ENCODE peak calls at places on chromosomes 4 and X, in six cellular contexts. One of them, this sample, is unnamed.

GRCh38 chr4:145260091-145260490 is 79.7 kb upstream of the OTUD4 start:
- DNase-seq in smooth muscle cell of the brain vasculature: no peak
- DNase-seq in mucosa of gallbladder: no peak
- DNase-seq in B cell: no peak
- DNase-seq in CD8-positive, alpha-beta T cell: no peak
- DNase-seq in type B pancreatic cell: no peak
- DNase-seq in this sample: no peak

GRCh38 chr4:106541253-106541652 is 172.7 kb upstream of the GIMD1 start:
- DNase-seq in mucosa of gallbladder: no peak
- DNase-seq in type B pancreatic cell: no peak
- DNase-seq in B cell: no peak
- DNase-seq in smooth muscle cell of the brain vasculature: peak
- DNase-seq in CD8-positive, alpha-beta T cell: no peak
- DNase-seq in this sample: no peak

GRCh38 chr4:127622621-127622922 is 10.2 kb upstream of the INTU start:
- DNase-seq in type B pancreatic cell: no peak
- DNase-seq in mucosa of gallbladder: no peak
- DNase-seq in CD8-positive, alpha-beta T cell: no peak
- DNase-seq in B cell: no peak
- DNase-seq in smooth muscle cell of the brain vasculature: no peak
- DNase-seq in this sample: no peak

GRCh38 chr4:4780634-4781287 is 78.7 kb upstream of the MSX1 start:
- DNase-seq in smooth muscle cell of the brain vasculature: no peak
- DNase-seq in CD8-positive, alpha-beta T cell: no peak
- DNase-seq in B cell: no peak
- DNase-seq in mucosa of gallbladder: no peak
- DNase-seq in type B pancreatic cell: no peak
- DNase-seq in this sample: peak

GRCh38 chr4:106671711-106672110 is 303.1 kb upstream of the GIMD1 start:
- DNase-seq in B cell: no peak
- DNase-seq in mucosa of gallbladder: no peak
- DNase-seq in smooth muscle cell of the brain vasculature: no peak
- DNase-seq in type B pancreatic cell: no peak
- DNase-seq in CD8-positive, alpha-beta T cell: no peak
- DNase-seq in this sample: no peak

GRCh38 chrX:100296183-100296753 is 113.8 kb downstream of the PCDH19 start:
- DNase-seq in CD8-positive, alpha-beta T cell: no peak
- DNase-seq in smooth muscle cell of the brain vasculature: no peak
- DNase-seq in type B pancreatic cell: no peak
- DNase-seq in mucosa of gallbladder: no peak
- DNase-seq in B cell: no peak
- DNase-seq in this sample: no peak

GRCh38 chr4:98746936-98747658 is 88.7 kb upstream of the TSPAN5 start:
- DNase-seq in B cell: no peak
- DNase-seq in type B pancreatic cell: no peak
- DNase-seq in CD8-positive, alpha-beta T cell: no peak
- DNase-seq in smooth muscle cell of the brain vasculature: no peak
- DNase-seq in mucosa of gallbladder: no peak
- DNase-seq in this sample: no peak

GRCh38 chrX:41142130-41142529 is 56.9 kb downstream of the USP9X start:
- DNase-seq in type B pancreatic cell: no peak
- DNase-seq in mucosa of gallbladder: no peak
- DNase-seq in B cell: no peak
- DNase-seq in smooth muscle cell of the brain vasculature: no peak
- DNase-seq in CD8-positive, alpha-beta T cell: no peak
- DNase-seq in this sample: no peak

GRCh38 chr4:108168213-108168671 is 490 bp downstream of the LEF1 start:
- DNase-seq in CD8-positive, alpha-beta T cell: peak
- DNase-seq in mucosa of gallbladder: no peak
- DNase-seq in smooth muscle cell of the brain vasculature: no peak
- DNase-seq in type B pancreatic cell: no peak
- DNase-seq in B cell: no peak
- DNase-seq in this sample: no peak

GRCh38 chr4:151567056-151567455 is 158.1 kb downstream of the FHIP1A start:
- DNase-seq in type B pancreatic cell: no peak
- DNase-seq in mucosa of gallbladder: no peak
- DNase-seq in B cell: no peak
- DNase-seq in CD8-positive, alpha-beta T cell: no peak
- DNase-seq in smooth muscle cell of the brain vasculature: no peak
- DNase-seq in this sample: no peak

GRCh38 chr4:103050736-103051436 is 25.7 kb downstream of the SLC9B2 start:
- DNase-seq in mucosa of gallbladder: no peak
- DNase-seq in smooth muscle cell of the brain vasculature: no peak
- DNase-seq in CD8-positive, alpha-beta T cell: no peak
- DNase-seq in type B pancreatic cell: no peak
- DNase-seq in B cell: no peak
- DNase-seq in this sample: no peak

GRCh38 chr4:16122784-16123183 is 39.0 kb upstream of the PROM1 start:
- DNase-seq in smooth muscle cell of the brain vasculature: no peak
- DNase-seq in B cell: no peak
- DNase-seq in CD8-positive, alpha-beta T cell: no peak
- DNase-seq in type B pancreatic cell: peak
- DNase-seq in mucosa of gallbladder: no peak
- DNase-seq in this sample: no peak

GRCh38 chr4:182589100-182589499 is 328.1 kb downstream of the DCTD start:
- DNase-seq in CD8-positive, alpha-beta T cell: no peak
- DNase-seq in smooth muscle cell of the brain vasculature: no peak
- DNase-seq in type B pancreatic cell: no peak
- DNase-seq in mucosa of gallbladder: no peak
- DNase-seq in B cell: no peak
- DNase-seq in this sample: no peak

GRCh38 chrX:107691024-107691448 is 62.7 kb downstream of the PRPS1 start:
- DNase-seq in mucosa of gallbladder: no peak
- DNase-seq in type B pancreatic cell: no peak
- DNase-seq in B cell: no peak
- DNase-seq in smooth muscle cell of the brain vasculature: no peak
- DNase-seq in CD8-positive, alpha-beta T cell: no peak
- DNase-seq in this sample: no peak

GRCh38 chr4:110106946-110107325 is 91.5 kb downstream of the ELOVL6 start:
- DNase-seq in mucosa of gallbladder: no peak
- DNase-seq in smooth muscle cell of the brain vasculature: no peak
- DNase-seq in CD8-positive, alpha-beta T cell: no peak
- DNase-seq in B cell: no peak
- DNase-seq in type B pancreatic cell: no peak
- DNase-seq in this sample: no peak

GRCh38 chrX:39427492-39428289 is 626.4 kb downstream of the MID1IP1 start:
- DNase-seq in type B pancreatic cell: no peak
- DNase-seq in smooth muscle cell of the brain vasculature: no peak
- DNase-seq in B cell: no peak
- DNase-seq in CD8-positive, alpha-beta T cell: no peak
- DNase-seq in mucosa of gallbladder: no peak
- DNase-seq in this sample: peak

GRCh38 chrX:109774706-109775105 is 41.6 kb upstream of the ACSL4 start:
- DNase-seq in smooth muscle cell of the brain vasculature: no peak
- DNase-seq in type B pancreatic cell: no peak
- DNase-seq in CD8-positive, alpha-beta T cell: no peak
- DNase-seq in mucosa of gallbladder: no peak
- DNase-seq in B cell: no peak
- DNase-seq in this sample: no peak

GRCh38 chr4:2924286-2924685 is 38.9 kb downstream of the NOP14 start:
- DNase-seq in type B pancreatic cell: no peak
- DNase-seq in mucosa of gallbladder: no peak
- DNase-seq in B cell: no peak
- DNase-seq in CD8-positive, alpha-beta T cell: no peak
- DNase-seq in smooth muscle cell of the brain vasculature: no peak
- DNase-seq in this sample: peak

GRCh38 chrX:17563515-17563914 is 173.8 kb upstream of the SCML1 start:
- DNase-seq in type B pancreatic cell: no peak
- DNase-seq in smooth muscle cell of the brain vasculature: no peak
- DNase-seq in mucosa of gallbladder: no peak
- DNase-seq in CD8-positive, alpha-beta T cell: no peak
- DNase-seq in B cell: no peak
- DNase-seq in this sample: no peak

GRCh38 chr4:165190591-165191212 is 16.7 kb upstream of the KLHL2 start:
- DNase-seq in type B pancreatic cell: no peak
- DNase-seq in mucosa of gallbladder: no peak
- DNase-seq in B cell: no peak
- DNase-seq in CD8-positive, alpha-beta T cell: no peak
- DNase-seq in smooth muscle cell of the brain vasculature: no peak
- DNase-seq in this sample: no peak

GRCh38 chr4:125101706-125102105 is 213.0 kb upstream of the FAT4 start:
- DNase-seq in B cell: no peak
- DNase-seq in smooth muscle cell of the brain vasculature: no peak
- DNase-seq in mucosa of gallbladder: no peak
- DNase-seq in type B pancreatic cell: no peak
- DNase-seq in CD8-positive, alpha-beta T cell: no peak
- DNase-seq in this sample: no peak

GRCh38 chr4:183011213-183011907 is 87.7 kb upstream of the WWC2 start:
- DNase-seq in B cell: no peak
- DNase-seq in smooth muscle cell of the brain vasculature: no peak
- DNase-seq in mucosa of gallbladder: no peak
- DNase-seq in CD8-positive, alpha-beta T cell: no peak
- DNase-seq in type B pancreatic cell: no peak
- DNase-seq in this sample: no peak

GRCh38 chrX:68989865-68990606 is 161.2 kb downstream of the EFNB1 start:
- DNase-seq in CD8-positive, alpha-beta T cell: no peak
- DNase-seq in B cell: no peak
- DNase-seq in mucosa of gallbladder: peak
- DNase-seq in type B pancreatic cell: no peak
- DNase-seq in smooth muscle cell of the brain vasculature: peak
- DNase-seq in this sample: no peak

GRCh38 chr4:160351018-160351417 is 1248.1 kb downstream of the RAPGEF2 start:
- DNase-seq in mucosa of gallbladder: no peak
- DNase-seq in B cell: no peak
- DNase-seq in type B pancreatic cell: no peak
- DNase-seq in CD8-positive, alpha-beta T cell: no peak
- DNase-seq in smooth muscle cell of the brain vasculature: no peak
- DNase-seq in this sample: no peak

GRCh38 chr4:39104255-39104654 is 42.2 kb downstream of the KLHL5 start:
- DNase-seq in CD8-positive, alpha-beta T cell: no peak
- DNase-seq in smooth muscle cell of the brain vasculature: no peak
- DNase-seq in type B pancreatic cell: no peak
- DNase-seq in B cell: no peak
- DNase-seq in mucosa of gallbladder: no peak
- DNase-seq in this sample: no peak

GRCh38 chr4:111879539-111879938 is 265.7 kb upstream of the FAM241A start:
- DNase-seq in B cell: no peak
- DNase-seq in type B pancreatic cell: no peak
- DNase-seq in smooth muscle cell of the brain vasculature: no peak
- DNase-seq in mucosa of gallbladder: no peak
- DNase-seq in CD8-positive, alpha-beta T cell: no peak
- DNase-seq in this sample: no peak

GRCh38 chr4:24850669-24851068 is 55.3 kb downstream of the SOD3 start:
- DNase-seq in mucosa of gallbladder: no peak
- DNase-seq in CD8-positive, alpha-beta T cell: no peak
- DNase-seq in smooth muscle cell of the brain vasculature: peak
- DNase-seq in B cell: no peak
- DNase-seq in type B pancreatic cell: no peak
- DNase-seq in this sample: no peak

GRCh38 chr4:39528056-39528465 is 822 bp upstream of the UGDH start:
- DNase-seq in mucosa of gallbladder: no peak
- DNase-seq in smooth muscle cell of the brain vasculature: peak
- DNase-seq in CD8-positive, alpha-beta T cell: no peak
- DNase-seq in type B pancreatic cell: no peak
- DNase-seq in B cell: no peak
- DNase-seq in this sample: peak

GRCh38 chrX:10195947-10196346 is 39.2 kb downstream of the CLCN4 start:
- DNase-seq in mucosa of gallbladder: no peak
- DNase-seq in smooth muscle cell of the brain vasculature: no peak
- DNase-seq in type B pancreatic cell: no peak
- DNase-seq in CD8-positive, alpha-beta T cell: no peak
- DNase-seq in B cell: no peak
- DNase-seq in this sample: no peak

GRCh38 chr4:158446106-158446505 is 75.6 kb upstream of the RXFP1 start:
- DNase-seq in type B pancreatic cell: no peak
- DNase-seq in mucosa of gallbladder: no peak
- DNase-seq in B cell: no peak
- DNase-seq in smooth muscle cell of the brain vasculature: peak
- DNase-seq in CD8-positive, alpha-beta T cell: no peak
- DNase-seq in this sample: no peak

GRCh38 chr4:154465085-154465484 is 26.5 kb downstream of the DCHS2 start:
- DNase-seq in mucosa of gallbladder: no peak
- DNase-seq in CD8-positive, alpha-beta T cell: no peak
- DNase-seq in smooth muscle cell of the brain vasculature: no peak
- DNase-seq in B cell: no peak
- DNase-seq in type B pancreatic cell: no peak
- DNase-seq in this sample: no peak

GRCh38 chrX:96621811-96622210 is 62.8 kb upstream of the DIAPH2 start:
- DNase-seq in smooth muscle cell of the brain vasculature: no peak
- DNase-seq in mucosa of gallbladder: no peak
- DNase-seq in type B pancreatic cell: no peak
- DNase-seq in B cell: no peak
- DNase-seq in CD8-positive, alpha-beta T cell: no peak
- DNase-seq in this sample: no peak

This sample was measured in cardiac septum.